ENCODE peak calls at places on chromosomes 1 and 21, in five cellular contexts. A, S, H, Q and L are unnamed samples.
A peak's percentile ranks its signal among the peaks of the same experiment; 100 is the strongest.

GRCh38 chr1:24085007-24085406 is 26.9 kb downstream of the MYOM3 start:
- DNase-seq in A (no peak), S (no peak), H (no peak), Q (no peak), L (no peak)

GRCh38 chr21:36209626-36210171 is 53.1 kb downstream of the DOP1B start:
- DNase-seq in A (peak; percentile 70), S (peak; percentile 56), H (peak; percentile 68), Q (peak; percentile 38), L (peak; percentile 37)

GRCh38 chr1:185464788-185465187 is 147.7 kb upstream of the IVNS1ABP start:
- DNase-seq in A (no peak), S (no peak), H (no peak), Q (no peak), L (no peak)

GRCh38 chr1:42966688-42967609 is 8.3 kb upstream of the SLC2A1 start:
- DNase-seq in A (peak; percentile 93), S (no peak), H (peak; percentile 32), Q (no peak), L (peak; percentile 82)

GRCh38 chr1:26321315-26322041 is 3.7 kb downstream of the CD52 start:
- DNase-seq in A (peak; percentile 84), S (peak; percentile 89), H (peak; percentile 98), Q (peak; percentile 97), L (peak; percentile 89)

GRCh38 chr1:78055565-78056132 is 9.9 kb downstream of the GIPC2 start:
- DNase-seq in A (no peak), S (no peak), H (no peak), Q (no peak), L (no peak)

GRCh38 chr1:109312246-109312645 is 5.4 kb upstream of the MYBPHL start:
- DNase-seq in A (no peak), S (no peak), H (no peak), Q (no peak), L (no peak)

GRCh38 chr1:201089621-201090020 is 22.6 kb downstream of the CACNA1S start:
- DNase-seq in A (no peak), S (no peak), H (no peak), Q (no peak), L (no peak)

GRCh38 chr1:18731148-18731547 is 100.5 kb downstream of the PAX7 start:
- DNase-seq in A (no peak), S (no peak), H (no peak), Q (no peak), L (no peak)

GRCh38 chr1:22582670-22583635 is 19.7 kb downstream of the EPHA8 start:
- DNase-seq in A (no peak), S (no peak), H (no peak), Q (no peak), L (no peak)

GRCh38 chr1:94873520-94874351 is 53.2 kb downstream of the CNN3 start:
- DNase-seq in A (no peak), S (no peak), H (no peak), Q (no peak), L (no peak)

GRCh38 chr1:32892368-32893197 is 6.3 kb downstream of the HPCA start:
- DNase-seq in A (peak; percentile 51), S (peak; percentile 91), H (peak; percentile 92), Q (peak; percentile 25), L (peak; percentile 85)

GRCh38 chr1:244273845-244274619 is 177.7 kb downstream of the ADSS2 start:
- DNase-seq in A (peak; percentile 99), S (no peak), H (no peak), Q (peak; percentile 7), L (peak; percentile 75)

GRCh38 chr1:192788184-192788583 is 20.7 kb upstream of the RGS2 start:
- DNase-seq in A (peak; percentile 80), S (no peak), H (no peak), Q (no peak), L (no peak)

GRCh38 chr21:29233611-29234540 is 64.8 kb upstream of the BACH1 start:
- DNase-seq in A (no peak), S (no peak), H (no peak), Q (peak; percentile 49), L (no peak)